ENCODE peak calls at places on chromosomes 16 and 17, in nine cellular contexts. W, E, N, Y, R, Q, H, M and D are unnamed samples.

GRCh38 chr17:59893617-59894100 is 738 bp downstream of the RPS6KB1 start:
- DNase-seq in W (no peak), E (no peak), N (no peak), Y (peak; percentile 57), R (no peak), Q (peak; percentile 39), H (peak; percentile 13), M (no peak), D (peak; percentile 48)

GRCh38 chr17:55005520-55005919 is 37.0 kb downstream of the STXBP4 start:
- DNase-seq in W (no peak), E (no peak), N (peak; percentile 18), Y (no peak), R (no peak), Q (peak; percentile 69), H (peak; percentile 38), M (no peak), D (no peak)

GRCh38 chr17:81566461-81567126 is 14.4 kb upstream of the FAAP100 start:
- DNase-seq in W (peak; percentile 57), E (no peak), N (peak; percentile 83), Y (peak; percentile 99), R (no peak), Q (peak; percentile 87), H (peak; percentile 98), M (no peak), D (peak; percentile 89)

GRCh38 chr17:46264456-46265198 is 30.3 kb upstream of the LRRC37A start:
- DNase-seq in W (no peak), E (peak; percentile 53), N (no peak), Y (peak; percentile 97), R (no peak), Q (peak; percentile 97), H (peak; percentile 92), M (peak; percentile 8), D (peak; percentile 56)

GRCh38 chr17:36132421-36132831 is 28.8 kb downstream of the CCL4 start:
- DNase-seq in W (no peak), E (no peak), N (no peak), Y (no peak), R (no peak), Q (no peak), H (no peak), M (no peak), D (no peak)

GRCh38 chr16:57023541-57024249 is 34.3 kb downstream of the NLRC5 start:
- DNase-seq in W (no peak), E (peak; percentile 90), N (peak; percentile 22), Y (no peak), R (no peak), Q (no peak), H (no peak), M (peak; percentile 62), D (no peak)

GRCh38 chr16:29926675-29927522 is 873 bp upstream of the KCTD13 start:
- DNase-seq in W (no peak), E (no peak), N (peak; percentile 57), Y (no peak), R (no peak), Q (peak; percentile 19), H (no peak), M (no peak), D (peak; percentile 35)

GRCh38 chr17:77831497-77832179 is 126.9 kb upstream of the TNRC6C start:
- DNase-seq in W (no peak), E (no peak), N (no peak), Y (peak; percentile 46), R (no peak), Q (peak; percentile 48), H (peak; percentile 49), M (no peak), D (no peak)

GRCh38 chr16:4293822-4294457 is 21.1 kb upstream of the TFAP4 start:
- DNase-seq in W (peak; percentile 50), E (no peak), N (no peak), Y (peak; percentile 42), R (no peak), Q (peak; percentile 32), H (peak; percentile 81), M (no peak), D (peak; percentile 70)

GRCh38 chr16:30185141-30185682 is 1.8 kb downstream of the CORO1A start:
- DNase-seq in W (no peak), E (no peak), N (peak; percentile 30), Y (no peak), R (no peak), Q (no peak), H (no peak), M (no peak), D (no peak)

GRCh38 chr17:15261063-15261817 is 3.9 kb downstream of the PMP22 start:
- DNase-seq in W (no peak), E (no peak), N (peak; percentile 38), Y (peak; percentile 80), R (no peak), Q (peak; percentile 73), H (peak; percentile 73), M (no peak), D (peak; percentile 87)

GRCh38 chr16:88062341-88062861 is 111.2 kb downstream of the BANP start:
- DNase-seq in W (no peak), E (no peak), N (no peak), Y (peak; percentile 81), R (no peak), Q (no peak), H (peak; percentile 84), M (no peak), D (no peak)

GRCh38 chr16:2948807-2949704 is 15.0 kb upstream of the KREMEN2 start:
- DNase-seq in W (no peak), E (no peak), N (no peak), Y (no peak), R (no peak), Q (no peak), H (no peak), M (no peak), D (no peak)

GRCh38 chr17:72363336-72363620 is 242.5 kb downstream of the SOX9 start:
- DNase-seq in W (no peak), E (no peak), N (no peak), Y (no peak), R (no peak), Q (no peak), H (no peak), M (no peak), D (no peak)

GRCh38 chr16:69435977-69436729 is 11.7 kb downstream of the CYB5B start:
- DNase-seq in W (no peak), E (no peak), N (no peak), Y (no peak), R (no peak), Q (no peak), H (no peak), M (no peak), D (no peak)

GRCh38 chr17:45222273-45222993 is 748 bp downstream of the FMNL1 start:
- DNase-seq in W (no peak), E (peak; percentile 68), N (no peak), Y (no peak), R (no peak), Q (no peak), H (no peak), M (no peak), D (no peak)

GRCh38 chr16:58339452-58339938 is 44.7 kb upstream of the PRSS54 start:
- DNase-seq in W (no peak), E (no peak), N (no peak), Y (no peak), R (no peak), Q (peak; percentile 50), H (peak; percentile 55), M (no peak), D (peak; percentile 58)

GRCh38 chr17:2690165-2691068 is 21.1 kb downstream of the CLUH start:
- DNase-seq in W (peak; percentile 26), E (peak; percentile 45), N (no peak), Y (no peak), R (no peak), Q (no peak), H (no peak), M (no peak), D (no peak)

GRCh38 chr17:46020023-46020735 is 21.1 kb downstream of the STH start:
- DNase-seq in W (no peak), E (peak; percentile 86), N (no peak), Y (no peak), R (no peak), Q (no peak), H (no peak), M (peak; percentile 50), D (no peak)

GRCh38 chr17:58004060-58004459 is 3.0 kb downstream of the SRSF1 start:
- DNase-seq in W (no peak), E (no peak), N (no peak), Y (no peak), R (no peak), Q (no peak), H (no peak), M (no peak), D (no peak)
- H3K4me1 ChIP-seq in W (peaks cover 16% of the 10 kb centered on the region), E (peaks cover 43% of the 10 kb centered on the region), N (peaks cover 27% of the 10 kb centered on the region), Y (peaks cover 37% of the 10 kb centered on the region), R (peaks cover 36% of the 10 kb centered on the region), Q (peaks cover 30% of the 10 kb centered on the region), H (peaks cover 18% of the 10 kb centered on the region), M (peaks cover 40% of the 10 kb centered on the region), D (peaks cover 66% of the 10 kb centered on the region)

DNA sequence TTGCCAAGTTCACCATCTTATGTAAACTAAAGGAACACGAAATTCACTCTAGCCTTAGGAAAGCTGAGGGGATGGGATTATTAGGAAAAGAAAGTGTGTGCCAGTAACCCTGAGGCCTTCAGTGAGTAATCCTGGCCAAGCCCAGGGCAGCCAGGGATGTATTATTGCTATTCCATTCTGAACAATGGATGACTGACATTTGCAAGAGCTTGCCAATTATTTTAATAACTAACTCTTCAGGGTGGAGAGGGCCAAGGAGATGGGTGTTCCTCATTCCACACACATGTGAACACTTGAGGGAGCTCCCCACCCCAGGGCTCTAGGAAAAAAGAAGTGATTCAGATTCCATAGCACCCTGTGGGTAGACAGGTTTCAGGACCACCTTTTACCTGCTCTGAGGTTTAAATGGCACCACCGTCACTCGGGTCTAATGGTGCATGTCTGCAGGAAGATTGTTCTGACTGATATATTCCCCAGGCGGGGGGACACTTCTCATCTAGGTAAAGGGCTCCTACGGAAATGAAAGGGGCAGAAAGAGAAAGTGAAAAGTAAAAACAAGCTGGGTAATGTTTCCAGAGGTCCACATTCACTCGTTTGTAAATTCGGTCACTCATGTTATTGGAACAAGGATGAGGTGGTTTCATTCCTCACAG is 41.5 kb downstream of the TK2 start:
- DNase-seq in W (peak; percentile 45), E (no peak), N (no peak), Y (peak; percentile 25), R (no peak), Q (peak; percentile 95), H (peak; percentile 34), M (no peak), D (peak; percentile 93)
- H3K4me1 ChIP-seq in W (peaks cover 5% of the 10 kb centered on the region), E (peaks cover 5% of the 10 kb centered on the region), N (peaks cover 10% of the 10 kb centered on the region), Y (peaks cover 33% of the 10 kb centered on the region), R (peaks cover 60% of the 10 kb centered on the region), Q (peaks cover 66% of the 10 kb centered on the region), H (no peaks in the 10 kb centered on the region), M (no peaks in the 10 kb centered on the region), D (peaks cover 73% of the 10 kb centered on the region)

GRCh38 chr16:85359147-85359822 is 247.0 kb upstream of the CIBAR2 start:
- DNase-seq in W (no peak), E (no peak), N (no peak), Y (no peak), R (no peak), Q (no peak), H (peak; percentile 58), M (no peak), D (no peak)
- H3K4me1 ChIP-seq in W (no peaks in the 10 kb centered on the region), E (no peaks in the 10 kb centered on the region), N (peaks cover 18% of the 10 kb centered on the region), Y (peaks cover 62% of the 10 kb centered on the region), R (peaks cover 4% of the 10 kb centered on the region), Q (peaks cover 13% of the 10 kb centered on the region), H (peaks cover 7% of the 10 kb centered on the region), M (no peaks in the 10 kb centered on the region), D (peaks cover 5% of the 10 kb centered on the region)

DNA sequence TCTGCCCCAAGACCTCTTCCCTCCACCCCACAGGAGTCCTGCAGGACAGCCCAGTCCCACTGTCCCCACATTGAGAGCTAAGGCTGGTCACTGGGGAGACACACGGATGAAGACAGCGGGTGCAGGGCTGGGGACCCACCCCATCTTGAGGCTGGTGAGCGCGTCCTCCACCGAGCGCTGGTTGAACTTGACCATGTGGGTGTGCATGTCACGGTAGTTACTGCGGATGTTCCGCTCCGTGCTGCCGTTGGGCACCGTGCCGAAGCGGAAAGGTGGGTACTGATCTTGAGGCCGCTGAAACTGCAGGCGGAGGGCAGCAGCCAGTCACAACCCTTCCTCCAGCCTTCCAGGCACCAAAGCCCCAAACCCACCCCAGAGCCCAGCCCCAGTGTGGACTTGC is 13.1 kb downstream of the GRIN2C start:
- DNase-seq in W (no peak), E (no peak), N (no peak), Y (no peak), R (no peak), Q (no peak), H (no peak), M (no peak), D (no peak)
- H3K4me1 ChIP-seq in W (no peaks in the 10 kb centered on the region), E (no peaks in the 10 kb centered on the region), N (no peaks in the 10 kb centered on the region), Y (peaks cover 12% of the 10 kb centered on the region), R (no peaks in the 10 kb centered on the region), Q (peaks cover 6% of the 10 kb centered on the region), H (no peaks in the 10 kb centered on the region), M (no peaks in the 10 kb centered on the region), D (peaks cover 4% of the 10 kb centered on the region)